ENCODE peak calls at places on chromosomes 13 and 19, in four cellular contexts. B is pancreas, Z is tibial nerve, G is astrocyte. C is an unnamed sample.

GRCh38 chr19:49808762-49809154 is 4.3 kb downstream of the FUZ start:
- DNase-seq in B (peak; percentile 98), Z (peak; percentile 97), G (peak; percentile 51), C (peak; percentile 76)

GRCh38 chr13:70107498-70108271 is at the start of gene ATXN8OS:
- DNase-seq in B (peak; percentile 54), Z (no peak), G (no peak), C (no peak)

GRCh38 chr19:40907968-40908735 is 26.1 kb upstream of the CYP2A7 start:
- DNase-seq in B (peak; percentile 75), Z (no peak), G (no peak), C (peak; percentile 4)

GRCh38 chr19:6528544-6529121 is 2.2 kb upstream of the TNFSF9 start:
- DNase-seq in B (no peak), Z (peak; percentile 44), G (no peak), C (peak; percentile 77)

GRCh38 chr19:44671400-44671799 is at the start of gene CEACAM19:
- DNase-seq in B (no peak), Z (no peak), G (no peak), C (no peak)

GRCh38 chr13:51259359-51259645 is 37.1 kb downstream of the FAM124A start:
- DNase-seq in B (no peak), Z (no peak), G (no peak), C (no peak)

GRCh38 chr13:109256866-109257760 is 529.3 kb downstream of the IRS2 start:
- DNase-seq in B (no peak), Z (no peak), G (peak; percentile 99), C (no peak)

GRCh38 chr13:112182251-112182650 is 115.3 kb downstream of the SOX1 start:
- DNase-seq in B (no peak), Z (no peak), G (no peak), C (no peak)

GRCh38 chr19:45413497-45413896 is 7.1 kb downstream of the POLR1G start:
- DNase-seq in B (no peak), Z (no peak), G (no peak), C (no peak)

GRCh38 chr13:58461217-58461616 is 829.7 kb downstream of the PCDH17 start:
- DNase-seq in B (no peak), Z (no peak), G (no peak), C (no peak)

GRCh38 chr19:6739884-6740588 is 556 bp downstream of the TRIP10 start:
- DNase-seq in B (no peak), Z (no peak), G (no peak), C (no peak)

GRCh38 chr19:51064534-51065220 is at the start of gene KLK13:
- DNase-seq in B (peak; percentile 66), Z (no peak), G (no peak), C (no peak)

GRCh38 chr19:19652482-19653295 is 9.2 kb upstream of the GMIP start:
- DNase-seq in B (no peak), Z (no peak), G (no peak), C (no peak)

GRCh38 chr13:105202384-105202783 is 1333.1 kb downstream of the EFNB2 start:
- DNase-seq in B (no peak), Z (no peak), G (peak; percentile 55), C (no peak)

GRCh38 chr13:108368240-108368898 is 98.9 kb downstream of the TNFSF13B start:
- DNase-seq in B (no peak), Z (no peak), G (no peak), C (no peak)

GRCh38 chr13:31896427-31896826 is 135.1 kb upstream of the FRY start:
- DNase-seq in B (no peak), Z (peak; percentile 20), G (peak; percentile 70), C (no peak)

GRCh38 chr19:32178841-32179410 is 166.5 kb upstream of the ZNF507 start:
- DNase-seq in B (no peak), Z (no peak), G (no peak), C (no peak)

GRCh38 chr13:103033999-103034398 is 32.2 kb downstream of the SLC10A2 start:
- DNase-seq in B (no peak), Z (no peak), G (no peak), C (peak; percentile 42)
- TF ChIP-seq CTCF in B (no peak), Z (no peak), G (no peak), C (no peak)

GRCh38 chr13:67133476-67133875 is 96.7 kb downstream of the PCDH9 start:
- DNase-seq in B (no peak), Z (no peak), G (peak; percentile 18), C (no peak)
- H3K4me3 ChIP-seq in B (no peak overlapping the region), Z (no peak overlapping the region), G (no peak overlapping the region), C (no peak overlapping the region)

GRCh38 chr13:75541961-75542360 is 4.3 kb upstream of the COMMD6 start:
- DNase-seq in B (no peak), Z (no peak), G (no peak), C (no peak)

GRCh38 chr13:75537401-75538365 is at the start of gene COMMD6:
- DNase-seq in B (peak; percentile 84), Z (peak; percentile 46), G (peak; percentile 84), C (peak; percentile 86)

GRCh38 chr13:75544681-75545333 is 4.8 kb upstream of the UCHL3 start:
- DNase-seq in B (no peak), Z (no peak), G (peak; percentile 83), C (no peak)

DNA sequence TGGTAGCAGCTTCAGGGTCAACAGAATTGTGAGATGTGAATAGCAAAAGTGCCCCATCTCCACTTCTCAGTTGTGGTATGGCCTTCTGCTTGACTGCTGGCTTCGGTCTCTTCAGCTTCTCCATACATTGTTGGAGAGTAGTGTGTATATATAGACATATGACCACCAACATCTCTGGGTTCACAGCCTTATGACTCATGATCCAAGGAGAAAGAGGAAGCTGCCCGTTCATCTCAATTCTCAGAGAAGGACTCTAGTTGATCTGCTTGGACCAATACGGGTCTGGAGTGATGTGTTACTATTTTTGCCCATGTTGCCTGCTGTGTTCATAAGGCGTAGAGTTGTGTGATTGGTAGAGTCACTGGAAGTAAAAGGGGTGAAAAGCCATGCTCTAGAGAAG is 3.6 kb upstream of the COMMD6 start:
- DNase-seq in B (no peak), Z (no peak), G (no peak), C (no peak)
- H3K27me3 ChIP-seq in B (no peaks in the 10 kb centered on the region), Z (no peaks in the 10 kb centered on the region), G (no peaks in the 10 kb centered on the region), C (no peaks in the 10 kb centered on the region)

GRCh38 chr13:37640499-37640898 is 41.9 kb upstream of the POSTN start:
- DNase-seq in B (no peak), Z (no peak), G (peak; percentile 59), C (no peak)
- TF ChIP-seq CTCF in B (no peak), Z (no peak), G (peak; percentile 75), C (no peak)

GRCh38 chr19:13055213-13056051 is 47.2 kb downstream of the LYL1 start:
- DNase-seq in B (no peak), Z (peak; percentile 73), G (peak; percentile 92), C (no peak)

GRCh38 chr19:13052447-13053232 is 50.0 kb downstream of the LYL1 start:
- DNase-seq in B (no peak), Z (no peak), G (no peak), C (no peak)

GRCh38 chr19:13054605-13055212 is 47.9 kb downstream of the LYL1 start:
- DNase-seq in B (no peak), Z (peak; percentile 69), G (no peak), C (no peak)

GRCh38 chr19:13053238-13053637 is 49.4 kb downstream of the LYL1 start:
- DNase-seq in B (no peak), Z (no peak), G (no peak), C (no peak)

DNA sequence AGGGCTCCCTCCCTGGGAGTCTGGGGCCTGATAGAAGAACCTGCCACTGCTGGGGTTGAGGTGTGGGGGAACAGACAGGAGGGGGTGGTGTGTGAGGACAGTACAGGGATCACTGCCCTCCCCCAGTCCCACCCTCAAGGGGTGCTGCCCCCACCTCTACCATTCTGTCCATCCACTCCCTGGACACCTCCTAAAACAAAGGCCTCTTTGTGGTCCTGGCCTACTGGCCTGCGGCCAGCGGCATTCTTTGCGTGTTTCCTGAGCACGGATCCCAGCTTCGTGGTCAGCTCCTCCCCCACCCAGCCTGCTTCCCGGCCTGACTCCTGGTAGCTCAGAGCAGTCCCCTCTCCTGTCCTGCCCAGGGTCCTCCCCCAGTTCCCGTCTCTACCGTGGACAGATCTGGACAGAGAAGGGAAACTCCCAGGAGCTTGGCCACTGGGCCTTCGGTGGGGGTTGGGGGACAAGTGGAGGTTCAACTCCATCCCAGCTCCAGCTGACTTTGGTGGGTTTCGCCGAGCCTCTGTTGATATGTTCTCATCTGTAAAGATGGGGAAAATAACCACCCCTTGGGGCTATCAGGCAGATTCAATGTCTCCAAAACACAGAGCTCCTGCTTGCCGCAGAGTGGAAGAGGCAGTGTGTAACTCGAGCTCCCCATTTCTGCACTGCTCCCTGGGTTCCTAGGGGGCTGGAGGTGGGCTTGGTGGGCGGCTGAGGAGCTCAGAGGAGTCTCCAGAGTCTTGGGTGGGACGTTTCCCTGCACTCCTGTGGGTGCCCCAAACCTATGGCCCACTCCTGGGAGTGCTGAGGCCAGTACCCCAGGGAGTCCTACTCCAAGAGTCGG is 48.7 kb downstream of the LYL1 start:
- DNase-seq in B (peak; percentile 81), Z (peak; percentile 83), G (peak; percentile 97), C (no peak)
- H3K4me3 ChIP-seq in B (no peak overlapping the region), Z (no peak overlapping the region), G (no peak overlapping the region), C (no peak overlapping the region)